ENCODE peak calls at places on chromosomes 4 and X, in five cellular contexts. W is nephron progenitor cell, G is breast epithelium, Q is epithelial cell of proximal tubule, V is BE2C. X is an unnamed sample.

GRCh38 chr4:145840162-145840768 is 98.4 kb downstream of the ZNF827 start:
- DNase-seq in W (no peak), G (no peak), Q (peak), V (peak), X (no peak)

GRCh38 chrX:106300239-106300638 is 132.1 kb downstream of the PWWP3B start:
- DNase-seq in W (no peak), G (no peak), Q (peak), V (no peak), X (no peak)

GRCh38 chr4:101835121-101835904 is 44.8 kb downstream of the BANK1 start:
- DNase-seq in W (no peak), G (no peak), Q (peak), V (peak), X (peak)

GRCh38 chr4:156505341-156505955 is 466.2 kb downstream of the PDGFC start:
- DNase-seq in W (peak), G (no peak), Q (no peak), V (no peak), X (no peak)

GRCh38 chr4:39649639-39650265 is 11.1 kb upstream of the SMIM14 start:
- DNase-seq in W (no peak), G (no peak), Q (no peak), V (no peak), X (no peak)

GRCh38 chr4:140240237-140240636 is 86.3 kb upstream of the MAML3 start:
- DNase-seq in W (peak), G (no peak), Q (no peak), V (peak), X (no peak)

GRCh38 chr4:13166214-13166613 is 317.9 kb downstream of the RAB28 start:
- DNase-seq in W (no peak), G (no peak), Q (no peak), V (no peak), X (no peak)

GRCh38 chr4:39855909-39856512 is 121.7 kb downstream of the PDS5A start:
- DNase-seq in W (no peak), G (no peak), Q (no peak), V (no peak), X (no peak)

GRCh38 chrX:15723887-15724517 is 14.1 kb upstream of the CA5B start:
- DNase-seq in W (no peak), G (no peak), Q (no peak), V (no peak), X (no peak)

GRCh38 chr4:53592128-53592527 is 842 bp upstream of the LNX1 start:
- DNase-seq in W (no peak), G (no peak), Q (no peak), V (no peak), X (no peak)

GRCh38 chr4:53592686-53593641 is 1.7 kb upstream of the LNX1 start:
- DNase-seq in W (peak), G (peak), Q (no peak), V (no peak), X (no peak)

GRCh38 chr4:53589511-53589910 is 1.8 kb downstream of the LNX1 start:
- DNase-seq in W (no peak), G (no peak), Q (no peak), V (no peak), X (no peak)

GRCh38 chr4:53593765-53594164 is 2.5 kb upstream of the LNX1 start:
- DNase-seq in W (no peak), G (no peak), Q (no peak), V (no peak), X (no peak)

GRCh38 chr4:53591372-53591892 is at the start of gene LNX1:
- DNase-seq in W (no peak), G (peak), Q (no peak), V (no peak), X (no peak)
- TF ChIP-seq CTCF in W (no peak), G (no peak), Q (no peak), V (no peak), X (no peak)

DNA sequence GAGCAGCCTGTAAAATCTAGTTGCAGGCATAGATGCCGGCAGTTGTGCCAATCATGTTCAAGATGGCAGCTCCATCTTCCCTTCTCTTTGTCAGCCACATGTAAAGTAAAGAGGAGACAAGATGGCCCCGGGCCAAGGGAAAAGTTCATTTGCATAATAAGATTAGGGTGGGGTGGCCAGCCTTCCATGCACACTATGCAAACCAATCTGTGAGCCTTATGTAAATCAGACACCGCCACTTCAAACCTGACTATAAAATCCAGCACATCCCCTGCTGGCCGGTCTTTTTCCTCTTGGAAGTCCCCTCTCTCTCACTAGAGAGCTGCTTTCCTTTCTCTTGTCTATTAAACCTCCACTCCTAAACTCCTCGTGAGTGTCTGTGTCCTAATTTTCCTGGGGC is 78.9 kb upstream of the CBR4 start:
- DNase-seq in W (no peak), G (no peak), Q (no peak), V (peak), X (no peak)
- TF ChIP-seq CTCF in W (no peak), G (no peak), Q (no peak), V (peak), X (no peak)

GRCh38 chr4:107760281-107760947 is 40.4 kb upstream of the PAPSS1 start:
- DNase-seq in W (no peak), G (no peak), Q (no peak), V (peak), X (no peak)
- TF ChIP-seq CTCF in W (no peak), G (no peak), Q (peak), V (peak), X (no peak)

GRCh38 chr4:52100062-52100461 is 49.0 kb downstream of the SPATA18 start:
- DNase-seq in W (no peak), G (no peak), Q (no peak), V (no peak), X (no peak)

GRCh38 chr4:52106142-52106541 is 55.0 kb downstream of the SPATA18 start:
- DNase-seq in W (no peak), G (no peak), Q (no peak), V (no peak), X (no peak)

GRCh38 chr4:52105276-52105675 is 54.2 kb downstream of the SPATA18 start:
- DNase-seq in W (no peak), G (no peak), Q (no peak), V (no peak), X (no peak)

GRCh38 chr4:52102587-52102986 is 51.5 kb downstream of the SPATA18 start:
- DNase-seq in W (no peak), G (no peak), Q (peak), V (no peak), X (no peak)

GRCh38 chr4:52103314-52103713 is 52.2 kb downstream of the SPATA18 start:
- DNase-seq in W (no peak), G (no peak), Q (no peak), V (peak), X (no peak)
- TF ChIP-seq CTCF in W (peak), G (no peak), Q (peak), V (peak), X (peak)

GRCh38 chrX:6226053-6226645 is 2.5 kb downstream of the NLGN4X start:
- DNase-seq in W (peak), G (no peak), Q (no peak), V (no peak), X (no peak)

GRCh38 chrX:6227445-6227820 is 1.2 kb downstream of the NLGN4X start:
- DNase-seq in W (peak), G (no peak), Q (no peak), V (no peak), X (no peak)

GRCh38 chrX:6226646-6227444 is 1.8 kb downstream of the NLGN4X start:
- DNase-seq in W (peak), G (no peak), Q (no peak), V (no peak), X (no peak)

GRCh38 chrX:6223516-6223915 is 5.2 kb downstream of the NLGN4X start:
- DNase-seq in W (no peak), G (no peak), Q (no peak), V (no peak), X (no peak)

DNA sequence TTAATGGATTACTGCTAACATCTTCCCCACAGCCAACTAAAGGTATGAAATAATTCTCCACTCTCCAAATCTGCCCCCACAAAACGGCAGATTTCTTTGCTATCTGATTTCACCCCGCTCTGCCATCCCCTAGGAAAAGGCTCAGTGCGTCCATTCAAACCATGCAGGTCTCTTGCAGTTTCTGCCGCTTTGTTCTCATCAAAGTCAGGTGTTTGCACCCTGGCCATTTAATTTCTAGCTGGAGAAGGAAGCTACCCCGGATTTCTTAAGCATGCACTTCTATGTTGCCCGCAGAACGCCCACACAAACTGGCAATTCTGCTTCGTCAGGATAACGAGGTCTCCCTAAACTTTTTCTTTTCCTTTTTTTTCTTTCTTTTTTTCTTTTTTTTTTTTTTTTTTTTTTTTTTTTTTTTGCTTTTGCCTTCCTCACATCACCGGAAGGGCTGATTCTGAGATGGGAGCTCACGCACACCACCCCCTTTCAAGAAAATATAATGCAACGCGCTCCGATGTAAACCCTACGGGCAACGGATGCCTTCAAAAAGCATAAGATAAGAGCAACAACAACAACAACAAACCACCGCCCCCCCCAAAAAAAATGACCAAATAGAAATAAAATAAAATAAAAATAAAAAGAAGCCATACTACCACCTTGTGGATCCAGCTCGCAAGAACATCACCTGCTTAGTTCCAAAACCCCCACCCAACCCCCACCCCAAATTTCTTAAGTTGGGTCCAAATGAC is 3.2 kb downstream of the NLGN4X start:
- DNase-seq in W (no peak), G (no peak), Q (no peak), V (no peak), X (no peak)
- TF ChIP-seq CTCF in W (peak), G (no peak), Q (no peak), V (no peak), X (peak)

DNA sequence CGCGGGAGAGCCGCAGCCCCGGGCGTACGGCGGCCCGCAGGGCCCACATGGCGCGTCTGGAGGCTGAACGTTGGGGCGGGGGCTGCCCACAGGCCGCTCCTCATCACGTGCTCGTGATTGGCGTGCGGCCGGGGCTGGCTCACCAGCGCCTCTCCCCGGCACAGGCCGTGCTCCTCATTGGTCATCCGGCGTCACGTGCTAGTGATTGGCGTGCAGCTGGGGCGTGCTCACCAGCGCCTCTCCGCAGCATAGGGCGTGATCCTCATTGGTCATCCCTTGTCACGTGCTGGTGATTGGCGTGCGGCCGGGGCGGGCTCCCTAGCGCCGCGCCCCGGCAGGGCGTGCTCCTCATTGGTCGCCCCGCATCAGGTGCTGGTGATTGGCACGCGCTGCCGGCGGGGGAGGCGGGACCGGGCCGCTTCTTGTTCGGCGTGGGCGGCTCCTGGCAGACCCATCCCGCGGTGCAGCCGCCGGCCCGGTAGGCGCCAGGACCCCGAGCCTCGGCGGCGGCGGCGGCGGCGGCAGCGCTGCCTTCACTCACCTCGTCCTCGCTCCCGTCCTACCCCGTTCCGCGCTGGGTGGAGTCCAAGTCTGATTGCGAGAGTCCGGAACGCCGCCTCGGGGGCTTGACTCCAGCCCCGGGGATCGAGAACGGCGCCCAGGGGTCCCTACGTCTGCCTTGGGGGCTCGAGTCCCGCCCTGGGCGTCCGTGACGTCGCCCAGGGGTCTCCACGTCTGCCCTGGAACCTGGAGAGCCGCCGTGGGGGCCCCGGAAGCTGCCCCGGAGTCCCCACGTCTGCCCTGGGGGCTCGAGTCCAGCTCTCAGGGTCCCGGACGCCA is at the start of gene GTPBP6:
- DNase-seq in W (peak), G (peak), Q (peak), V (peak), X (peak)
- TF ChIP-seq CTCF in W (no peak), G (no peak), Q (no peak), V (no peak), X (peak)

DNA sequence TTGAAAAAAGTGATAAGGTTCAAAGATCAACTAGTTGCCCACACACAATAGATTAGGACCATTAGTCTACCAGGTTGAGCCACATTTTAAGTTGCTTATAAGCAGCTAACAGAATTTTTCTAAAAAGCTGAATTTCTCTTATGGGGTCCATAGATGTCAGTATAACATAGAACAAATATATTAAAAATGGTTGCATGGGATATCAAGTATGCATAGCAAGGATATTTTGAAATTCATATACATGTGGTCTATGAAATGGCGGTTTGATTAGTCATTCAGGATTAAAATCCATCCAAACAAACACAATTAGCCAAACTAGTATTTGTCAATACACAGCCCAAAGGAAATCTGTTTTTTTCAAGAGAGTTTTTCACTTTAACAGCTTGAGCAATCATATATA is 33.5 kb upstream of the AMOT start:
- DNase-seq in W (no peak), G (no peak), Q (no peak), V (no peak), X (no peak)
- TF ChIP-seq CTCF in W (no peak), G (no peak), Q (no peak), V (no peak), X (no peak)

X was measured in dorsolateral prefrontal cortex.